ENCODE peak calls at places on chromosomes 5 and 9, in six cellular contexts. Y is naive thymus-derived CD4-positive, alpha-beta T cell; H is brain microvascular endothelial cell; T is fibroblast of mammary gland; L is stomach; U is PC-3. B is an unnamed sample.
A peak's percentile ranks its signal among the peaks of the same experiment; 100 is the strongest.

GRCh38 chr9:114691046-114691955 is 9.3 kb upstream of the TEX48 start:
- DNase-seq in H (peak; percentile 88), L (no peak), U (peak; percentile 96), T (peak; percentile 90), Y (no peak), B (no peak)

GRCh38 chr5:133735346-133735745 is 123.0 kb upstream of the FSTL4 start:
- DNase-seq in T (peak; percentile 11), H (peak; percentile 56), L (no peak), Y (no peak), U (peak; percentile 83), B (no peak)

GRCh38 chr5:170628691-170629565 is 125.1 kb downstream of the KCNIP1 start:
- DNase-seq in L (no peak), Y (no peak), U (no peak), H (no peak), T (no peak), B (no peak)

GRCh38 chr5:96220610-96221390 is 212.2 kb downstream of the PCSK1 start:
- DNase-seq in H (no peak), T (peak; percentile 77), Y (no peak), U (peak; percentile 58), L (no peak), B (no peak)

GRCh38 chr9:132288956-132289355 is 65.8 kb downstream of the SETX start:
- DNase-seq in Y (no peak), H (peak; percentile 18), T (no peak), L (no peak), U (no peak), B (no peak)

GRCh38 chr5:149210968-149211495 is 60.6 kb upstream of the AFAP1L1 start:
- DNase-seq in H (peak; percentile 33), T (no peak), L (no peak), Y (no peak), U (no peak), B (peak; percentile 61)

GRCh38 chr5:98664736-98665135 is 108.7 kb upstream of the RGMB start:
- DNase-seq in L (no peak), U (no peak), H (no peak), T (no peak), Y (no peak), B (no peak)

GRCh38 chr5:64213568-64213967 is 47.9 kb downstream of the RNF180 start:
- DNase-seq in H (no peak), U (no peak), L (no peak), Y (no peak), T (no peak), B (no peak)

GRCh38 chr9:114500583-114501292 is 4.5 kb downstream of the WHRN start:
- DNase-seq in Y (no peak), H (no peak), L (no peak), T (no peak), U (no peak), B (no peak)

DNA sequence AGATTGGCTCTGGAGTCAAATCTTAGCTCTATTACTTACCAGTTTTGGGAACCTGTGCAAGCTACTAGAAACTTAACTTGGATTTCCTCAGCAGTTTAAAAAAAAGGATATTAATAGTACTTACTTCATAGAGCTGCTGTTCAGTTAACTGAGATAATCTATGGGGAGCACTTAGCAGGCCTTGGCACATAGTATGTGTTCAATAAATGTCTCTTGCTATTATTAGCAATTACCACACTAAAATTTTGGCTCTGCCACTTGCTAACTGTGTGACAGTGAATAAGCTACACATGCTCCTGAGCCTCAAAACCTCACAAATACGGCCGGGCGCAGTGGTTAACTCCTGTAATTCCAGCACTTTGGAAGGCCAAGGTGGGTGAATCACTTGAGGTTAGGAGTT is 55.9 kb downstream of the CDK5RAP2 start:
- DNase-seq in U (no peak), H (no peak), T (no peak), L (no peak), Y (no peak), B (no peak)
- H3K4me3 ChIP-seq in U (no peak overlapping the region), H (no peak overlapping the region), T (no peak overlapping the region), L (no peak overlapping the region), Y (no peak overlapping the region), B (no peak overlapping the region)

GRCh38 chr9:21334969-21335632 is at the start of gene KLHL9:
- DNase-seq in L (peak; percentile 93), T (peak; percentile 89), H (peak; percentile 87), Y (peak; percentile 80), U (peak; percentile 81), B (peak; percentile 96)

GRCh38 chr9:21336467-21336866 is 1.3 kb upstream of the KLHL9 start:
- DNase-seq in L (no peak), U (peak; percentile 14), H (no peak), T (no peak), Y (no peak), B (no peak)

GRCh38 chr9:21326526-21327139 is 8.6 kb downstream of the KLHL9 start:
- DNase-seq in U (peak; percentile 63), T (peak; percentile 59), L (no peak), Y (peak; percentile 36), H (no peak), B (no peak)

GRCh38 chr9:21334603-21334968 is 618 bp downstream of the KLHL9 start:
- DNase-seq in U (no peak), H (no peak), Y (no peak), T (peak; percentile 19), L (no peak), B (no peak)

GRCh38 chr9:21331676-21332402 is 3.4 kb downstream of the KLHL9 start:
- DNase-seq in U (no peak), H (no peak), Y (no peak), T (no peak), L (no peak), B (no peak)
- H3K4me3 ChIP-seq in U (peak overlapping the region; percentile 76), H (no peak overlapping the region), Y (no peak overlapping the region), T (peak overlapping the region; percentile 14), L (no peak overlapping the region), B (peak overlapping the region; percentile 89)

GRCh38 chr5:59116231-59116900 is 533.5 kb downstream of the RAB3C start:
- DNase-seq in T (no peak), U (no peak), H (no peak), Y (no peak), L (no peak), B (no peak)
- H3K4me3 ChIP-seq in T (no peak overlapping the region), U (no peak overlapping the region), H (no peak overlapping the region), Y (no peak overlapping the region), L (no peak overlapping the region), B (no peak overlapping the region)

GRCh38 chr5:59694416-59694815 is 199.1 kb downstream of the PDE4D start:
- DNase-seq in T (no peak), Y (no peak), U (no peak), L (no peak), H (no peak), B (no peak)
- H3K4me3 ChIP-seq in T (no peak overlapping the region), Y (no peak overlapping the region), U (no peak overlapping the region), L (no peak overlapping the region), H (no peak overlapping the region), B (no peak overlapping the region)